ENCODE peak calls at places on chromosomes 12 and 14, in five cellular contexts. H, K, F, S and N are unnamed samples.

GRCh38 chr12:51048601-51049369 is 658 bp downstream of the LETMD1 start:
- DNase-seq in H (no peak), K (no peak), F (no peak), S (no peak), N (no peak)

GRCh38 chr12:7994731-7995205 is 37.7 kb upstream of the FOXJ2 start:
- DNase-seq in H (no peak), K (no peak), F (peak), S (no peak), N (peak)

GRCh38 chr12:19130224-19131019 is 889 bp downstream of the PLEKHA5 start:
- DNase-seq in H (peak), K (peak), F (no peak), S (peak), N (no peak)

GRCh38 chr14:36905272-36906046 is 243.8 kb downstream of the PAX9 start:
- DNase-seq in H (no peak), K (no peak), F (no peak), S (no peak), N (no peak)

GRCh38 chr14:47040490-47040889 is 388.9 kb upstream of the RPL10L start:
- DNase-seq in H (no peak), K (peak), F (no peak), S (no peak), N (no peak)

GRCh38 chr14:103427485-103428443 is 42.5 kb downstream of the MARK3 start:
- DNase-seq in H (peak), K (no peak), F (no peak), S (no peak), N (no peak)

GRCh38 chr14:103074699-103075341 is 9.2 kb upstream of the LBHD2 start:
- DNase-seq in H (peak), K (peak), F (no peak), S (peak), N (no peak)

GRCh38 chr14:104977681-104978647 is at the start of gene AHNAK2:
- DNase-seq in H (peak), K (peak), F (peak), S (no peak), N (no peak)

GRCh38 chr12:43637116-43637515 is 85.1 kb upstream of the ADAMTS20 start:
- DNase-seq in H (no peak), K (no peak), F (no peak), S (no peak), N (no peak)

GRCh38 chr12:85301054-85301453 is 21.0 kb downstream of the ALX1 start:
- DNase-seq in H (no peak), K (no peak), F (no peak), S (no peak), N (no peak)

GRCh38 chr12:5402536-5402935 is 29.4 kb upstream of the NTF3 start:
- DNase-seq in H (no peak), K (no peak), F (no peak), S (no peak), N (no peak)

GRCh38 chr14:98018626-98019025 is 1221.4 kb downstream of the VRK1 start:
- DNase-seq in H (no peak), K (no peak), F (no peak), S (no peak), N (no peak)

GRCh38 chr12:53053223-53054111 is 3.6 kb downstream of the TNS2 start:
- DNase-seq in H (peak), K (peak), F (no peak), S (no peak), N (no peak)
- TF ChIP-seq CTCF in H (peak), K (peak), F (peak), S (no peak), N (peak)

DNA sequence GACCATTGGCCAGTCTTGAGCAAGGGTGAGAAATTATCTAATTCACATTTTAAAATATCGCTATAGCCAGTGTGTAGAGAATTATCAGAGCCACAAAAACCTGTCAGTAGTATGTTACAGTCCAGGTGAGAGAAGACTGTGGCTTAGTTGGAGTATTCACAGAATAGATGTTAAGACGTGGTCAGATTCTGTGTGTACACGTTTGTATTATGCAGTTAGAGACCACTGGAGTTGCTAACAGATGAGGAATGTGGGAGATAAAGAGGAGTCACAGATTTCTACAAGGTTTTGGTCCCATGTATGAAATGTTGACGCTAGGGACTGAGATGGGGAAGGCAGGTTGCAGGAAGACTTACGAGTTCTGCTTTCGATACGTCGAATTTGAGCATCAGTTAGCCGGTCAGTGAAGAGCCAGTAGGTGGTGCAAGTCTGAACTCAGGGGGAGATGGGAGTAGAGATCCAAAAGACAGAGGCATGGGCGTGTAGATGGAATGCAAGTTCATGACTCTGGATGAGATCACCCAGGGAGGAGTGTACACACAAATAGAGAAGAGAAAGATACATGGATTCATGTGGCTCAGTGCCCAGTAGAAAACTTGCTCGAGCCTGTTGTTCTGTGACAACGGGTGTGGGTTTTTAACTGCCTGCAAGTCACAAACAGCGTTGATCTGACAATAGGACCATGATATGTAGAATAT is 114.8 kb upstream of the FLRT2 start:
- DNase-seq in H (peak), K (no peak), F (peak), S (peak), N (peak)
- TF ChIP-seq CTCF in H (peak), K (no peak), F (peak), S (no peak), N (peak)

DNA sequence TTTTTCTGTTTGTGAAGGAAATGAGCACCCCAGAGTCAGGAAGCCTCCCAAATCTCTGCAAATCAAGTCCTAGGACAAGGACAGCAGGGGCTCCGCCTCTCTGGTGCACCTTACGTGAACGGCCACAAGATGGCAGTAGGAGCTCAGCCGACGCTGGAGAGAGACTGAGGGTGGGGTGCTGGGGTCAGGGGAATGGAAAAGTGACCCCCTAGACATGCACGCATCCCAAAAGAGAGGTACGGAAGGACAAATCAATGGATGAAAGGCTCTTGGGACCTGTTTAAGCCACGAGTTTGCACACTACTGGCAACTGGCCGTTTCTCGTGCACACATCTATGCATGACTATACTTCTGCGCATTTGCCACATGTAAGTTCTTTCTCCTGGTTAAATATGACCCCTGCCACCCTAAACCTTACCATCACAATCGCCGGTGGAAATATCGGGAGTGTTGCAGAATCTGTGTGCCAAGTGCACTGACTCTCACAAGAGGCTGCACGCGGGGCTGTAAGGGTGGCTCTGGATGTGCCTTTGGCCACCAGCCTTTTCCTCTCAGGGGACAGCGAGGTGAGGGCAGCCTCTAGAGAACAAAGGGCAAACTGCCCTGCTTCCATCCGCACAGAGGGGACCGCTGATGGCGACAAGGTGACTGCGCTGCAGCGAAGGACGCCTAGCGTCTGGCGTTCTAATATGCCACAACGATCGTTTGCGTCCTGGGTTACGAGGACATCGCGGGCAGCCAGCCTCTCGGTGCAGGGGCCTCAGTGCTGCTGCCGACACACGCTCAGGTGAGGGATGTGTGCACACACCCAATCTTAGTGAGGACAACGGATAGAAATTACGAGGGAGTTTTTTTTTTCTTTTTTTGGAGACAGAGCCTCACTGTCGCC is 232.0 kb downstream of the PCNX1 start:
- DNase-seq in H (peak), K (peak), F (peak), S (peak), N (no peak)
- TF ChIP-seq CTCF in H (peak), K (peak), F (peak), S (peak), N (peak)

DNA sequence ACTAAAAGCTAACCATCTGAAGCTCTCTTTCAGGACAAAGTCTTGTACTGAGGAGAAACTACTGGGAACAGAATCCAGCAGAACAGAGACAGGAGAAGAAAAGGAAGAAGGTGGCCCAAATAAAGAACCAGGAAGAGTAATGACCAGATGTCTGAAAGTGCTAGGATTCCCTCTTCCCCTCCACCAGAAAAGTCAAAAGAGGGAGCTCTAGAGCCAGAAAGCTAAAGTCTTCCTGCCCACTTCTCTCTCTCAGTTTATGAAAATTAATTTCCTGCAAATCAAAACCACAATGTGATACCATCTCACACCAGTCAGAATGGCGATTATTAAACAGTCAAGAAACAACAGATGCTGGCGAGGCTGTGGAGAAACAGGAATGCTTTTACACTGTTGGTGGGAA is 47.2 kb downstream of the SPPL3 start:
- DNase-seq in H (no peak), K (peak), F (no peak), S (no peak), N (no peak)
- TF ChIP-seq CTCF in H (no peak), K (peak), F (peak), S (no peak), N (peak)

GRCh38 chr12:131404705-131405104 is 306.2 kb upstream of the SFSWAP start:
- DNase-seq in H (no peak), K (no peak), F (no peak), S (no peak), N (no peak)

GRCh38 chr12:131403676-131404075 is 307.2 kb upstream of the SFSWAP start:
- DNase-seq in H (no peak), K (no peak), F (no peak), S (no peak), N (no peak)

GRCh38 chr12:131408484-131408883 is 302.4 kb upstream of the SFSWAP start:
- DNase-seq in H (no peak), K (no peak), F (no peak), S (no peak), N (no peak)

GRCh38 chr12:131407221-131408035 is 303.5 kb upstream of the SFSWAP start:
- DNase-seq in H (no peak), K (no peak), F (no peak), S (no peak), N (no peak)

GRCh38 chr12:131408036-131408365 is 302.9 kb upstream of the SFSWAP start:
- DNase-seq in H (no peak), K (no peak), F (no peak), S (no peak), N (no peak)
- TF ChIP-seq CTCF in H (no peak), K (no peak), F (no peak), S (no peak), N (no peak)

GRCh38 chr12:28930704-28931103 is 218.4 kb upstream of the FAR2 start:
- DNase-seq in H (no peak), K (no peak), F (no peak), S (no peak), N (no peak)

GRCh38 chr12:28933864-28934527 is 215.1 kb upstream of the FAR2 start:
- DNase-seq in H (no peak), K (no peak), F (no peak), S (no peak), N (no peak)

GRCh38 chr12:28936711-28937110 is 212.4 kb upstream of the FAR2 start:
- DNase-seq in H (no peak), K (no peak), F (no peak), S (no peak), N (no peak)

GRCh38 chr12:28936221-28936620 is 212.9 kb upstream of the FAR2 start:
- DNase-seq in H (no peak), K (no peak), F (no peak), S (no peak), N (no peak)

DNA sequence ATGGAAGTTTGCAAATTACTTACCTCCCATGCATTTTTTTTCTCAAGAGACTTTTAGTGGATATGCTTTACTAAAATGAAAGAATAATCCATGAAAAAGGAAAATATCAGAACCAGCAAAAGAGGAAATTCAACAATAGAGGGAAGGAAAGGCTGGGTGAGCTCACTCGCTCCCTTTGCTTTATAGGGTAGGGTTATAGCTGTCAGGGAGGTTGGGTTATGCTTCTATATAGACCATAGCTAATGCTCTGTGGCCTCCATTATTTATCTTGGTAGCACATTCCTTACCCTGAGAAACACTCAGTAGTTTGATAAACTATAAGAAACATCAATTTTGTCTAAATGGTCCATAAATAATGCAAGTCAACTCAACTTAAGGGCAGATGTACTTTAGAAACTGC is 215.9 kb upstream of the FAR2 start:
- DNase-seq in H (no peak), K (no peak), F (no peak), S (no peak), N (no peak)
- TF ChIP-seq CTCF in H (no peak), K (no peak), F (no peak), S (no peak), N (no peak)